ENCODE peak calls at places on chromosomes 2 and 18, in eight cellular contexts. V, B, M, L, O, H, I and P are unnamed samples.

GRCh38 chr2:70084973-70085710 is 2.1 kb upstream of the PCBP1 start:
- DNase-seq in V (no peak), B (no peak), M (no peak), L (no peak), O (peak), H (no peak), I (no peak), P (no peak)

GRCh38 chr18:23648930-23649622 is 13.6 kb downstream of the ANKRD29 start:
- DNase-seq in V (no peak), B (no peak), M (no peak), L (no peak), O (no peak), H (no peak), I (no peak), P (no peak)

GRCh38 chr18:79799619-79800352 is 2.0 kb downstream of the KCNG2 start:
- DNase-seq in V (no peak), B (peak), M (no peak), L (no peak), O (no peak), H (no peak), I (no peak), P (no peak)

GRCh38 chr2:224405841-224406370 is 4.0 kb upstream of the FAM124B start:
- DNase-seq in V (no peak), B (no peak), M (no peak), L (peak), O (no peak), H (no peak), I (no peak), P (no peak)

GRCh38 chr18:48328473-48329205 is 80.5 kb downstream of the ZBTB7C start:
- DNase-seq in V (no peak), B (no peak), M (no peak), L (peak), O (no peak), H (no peak), I (no peak), P (no peak)

GRCh38 chr2:5365871-5366461 is 326.2 kb upstream of the SOX11 start:
- DNase-seq in V (no peak), B (peak), M (no peak), L (peak), O (peak), H (peak), I (peak), P (no peak)

GRCh38 chr2:113390133-113390849 is 47.2 kb upstream of the ZNG1B start:
- DNase-seq in V (peak), B (no peak), M (no peak), L (peak), O (peak), H (peak), I (no peak), P (no peak)

GRCh38 chr2:32745191-32745590 is 117.3 kb downstream of the TTC27 start:
- DNase-seq in V (no peak), B (no peak), M (no peak), L (peak), O (no peak), H (no peak), I (no peak), P (no peak)

GRCh38 chr2:30185175-30185574 is 38.4 kb downstream of the YPEL5 start:
- DNase-seq in V (no peak), B (no peak), M (no peak), L (peak), O (no peak), H (no peak), I (no peak), P (no peak)

GRCh38 chr2:111659361-111660281 is 224.4 kb downstream of the ANAPC1 start:
- DNase-seq in V (peak), B (no peak), M (peak), L (peak), O (no peak), H (no peak), I (peak), P (peak)

GRCh38 chr2:191878576-191879298 is 31.8 kb upstream of the CAVIN2 start:
- DNase-seq in V (no peak), B (no peak), M (no peak), L (peak), O (no peak), H (no peak), I (no peak), P (no peak)

GRCh38 chr18:57837917-57838548 is 34.9 kb upstream of the ATP8B1 start:
- DNase-seq in V (no peak), B (no peak), M (no peak), L (no peak), O (peak), H (no peak), I (no peak), P (no peak)

GRCh38 chr2:172374318-172375240 is 52.8 kb upstream of the ITGA6 start:
- DNase-seq in V (no peak), B (no peak), M (no peak), L (no peak), O (no peak), H (no peak), I (no peak), P (no peak)

GRCh38 chr2:118859157-118859770 is 11.8 kb upstream of the EN1 start:
- DNase-seq in V (no peak), B (no peak), M (peak), L (no peak), O (no peak), H (no peak), I (no peak), P (no peak)

GRCh38 chr2:159046966-159047365 is 78.5 kb downstream of the TANC1 start:
- DNase-seq in V (no peak), B (no peak), M (no peak), L (peak), O (no peak), H (no peak), I (no peak), P (no peak)

GRCh38 chr2:111622859-111623258 is 261.1 kb downstream of the ANAPC1 start:
- DNase-seq in V (no peak), B (no peak), M (no peak), L (peak), O (no peak), H (no peak), I (no peak), P (no peak)

GRCh38 chr18:13374468-13375301 is 156.1 kb downstream of the LDLRAD4 start:
- DNase-seq in V (no peak), B (no peak), M (peak), L (no peak), O (no peak), H (no peak), I (no peak), P (no peak)

GRCh38 chr2:176156959-176157498 is at the start of gene HOXD3:
- DNase-seq in V (no peak), B (no peak), M (no peak), L (peak), O (no peak), H (no peak), I (no peak), P (no peak)

GRCh38 chr2:101341901-101342624 is 33.6 kb upstream of the RNF149 start:
- DNase-seq in V (peak), B (peak), M (no peak), L (peak), O (peak), H (peak), I (peak), P (no peak)

GRCh38 chr18:77858331-77858730 is 608.7 kb downstream of the GALR1 start:
- DNase-seq in V (no peak), B (no peak), M (no peak), L (no peak), O (no peak), H (no peak), I (no peak), P (no peak)

GRCh38 chr18:36186461-36187137 is 698 bp upstream of the MOCOS start:
- DNase-seq in V (peak), B (peak), M (no peak), L (peak), O (peak), H (peak), I (peak), P (no peak)

GRCh38 chr18:4636957-4637356 is 181.8 kb upstream of the DLGAP1 start:
- DNase-seq in V (no peak), B (no peak), M (no peak), L (no peak), O (no peak), H (no peak), I (no peak), P (no peak)

GRCh38 chr2:127578411-127578810 is 42.9 kb downstream of the MYO7B start:
- DNase-seq in V (no peak), B (no peak), M (no peak), L (no peak), O (no peak), H (no peak), I (no peak), P (no peak)

GRCh38 chr2:127413782-127414743 is 4.2 kb upstream of the PROC start:
- DNase-seq in V (no peak), B (no peak), M (peak), L (peak), O (no peak), H (no peak), I (no peak), P (no peak)

GRCh38 chr2:15539999-15540398 is 21.1 kb downstream of the NBAS start:
- DNase-seq in V (no peak), B (no peak), M (no peak), L (no peak), O (no peak), H (no peak), I (no peak), P (no peak)

GRCh38 chr2:46922049-46922448 is 6.4 kb upstream of the MCFD2 start:
- DNase-seq in V (no peak), B (no peak), M (no peak), L (peak), O (no peak), H (no peak), I (no peak), P (no peak)

GRCh38 chr2:101223814-101224231 is 28.9 kb upstream of the CNOT11 start:
- DNase-seq in V (no peak), B (no peak), M (no peak), L (peak), O (peak), H (no peak), I (no peak), P (no peak)

GRCh38 chr2:75666821-75667344 is 20.3 kb downstream of the MRPL19 start:
- DNase-seq in V (no peak), B (no peak), M (no peak), L (no peak), O (no peak), H (no peak), I (no peak), P (no peak)

GRCh38 chr18:10015288-10015701 is 101.5 kb downstream of the VAPA start:
- DNase-seq in V (no peak), B (no peak), M (no peak), L (peak), O (no peak), H (no peak), I (no peak), P (no peak)

GRCh38 chr18:44238911-44239310 is 441.8 kb upstream of the SETBP1 start:
- DNase-seq in V (no peak), B (no peak), M (no peak), L (no peak), O (no peak), H (no peak), I (no peak), P (no peak)

GRCh38 chr2:60355849-60356261 is 197.6 kb downstream of the BCL11A start:
- DNase-seq in V (no peak), B (no peak), M (no peak), L (no peak), O (no peak), H (no peak), I (no peak), P (no peak)

GRCh38 chr2:181742908-181743722 is 62.8 kb upstream of the NEUROD1 start:
- DNase-seq in V (peak), B (no peak), M (no peak), L (peak), O (peak), H (peak), I (no peak), P (no peak)

GRCh38 chr2:20682166-20682565 is 15.2 kb downstream of the GDF7 start:
- DNase-seq in V (no peak), B (no peak), M (no peak), L (peak), O (no peak), H (no peak), I (no peak), P (no peak)

GRCh38 chr2:221501210-221501882 is 70.8 kb downstream of the EPHA4 start:
- DNase-seq in V (no peak), B (no peak), M (no peak), L (peak), O (no peak), H (no peak), I (no peak), P (no peak)
- H3K27ac ChIP-seq in V (no peak), B (no peak), M (no peak), L (peak), O (no peak), H (no peak), I (no peak), P (no peak)

GRCh38 chr2:39437522-39438296 is 624 bp upstream of the MAP4K3 start:
- DNase-seq in V (peak), B (no peak), M (peak), L (peak), O (peak), H (peak), I (peak), P (no peak)

GRCh38 chr2:39435254-39435653 is 1.8 kb downstream of the MAP4K3 start:
- DNase-seq in V (no peak), B (no peak), M (no peak), L (peak), O (no peak), H (no peak), I (no peak), P (no peak)

GRCh38 chr2:39434233-39434897 is 2.7 kb downstream of the MAP4K3 start:
- DNase-seq in V (no peak), B (no peak), M (no peak), L (peak), O (no peak), H (no peak), I (no peak), P (no peak)

GRCh38 chr2:39436592-39437521 is at the start of gene MAP4K3:
- DNase-seq in V (peak), B (peak), M (peak), L (peak), O (peak), H (peak), I (peak), P (peak)

DNA sequence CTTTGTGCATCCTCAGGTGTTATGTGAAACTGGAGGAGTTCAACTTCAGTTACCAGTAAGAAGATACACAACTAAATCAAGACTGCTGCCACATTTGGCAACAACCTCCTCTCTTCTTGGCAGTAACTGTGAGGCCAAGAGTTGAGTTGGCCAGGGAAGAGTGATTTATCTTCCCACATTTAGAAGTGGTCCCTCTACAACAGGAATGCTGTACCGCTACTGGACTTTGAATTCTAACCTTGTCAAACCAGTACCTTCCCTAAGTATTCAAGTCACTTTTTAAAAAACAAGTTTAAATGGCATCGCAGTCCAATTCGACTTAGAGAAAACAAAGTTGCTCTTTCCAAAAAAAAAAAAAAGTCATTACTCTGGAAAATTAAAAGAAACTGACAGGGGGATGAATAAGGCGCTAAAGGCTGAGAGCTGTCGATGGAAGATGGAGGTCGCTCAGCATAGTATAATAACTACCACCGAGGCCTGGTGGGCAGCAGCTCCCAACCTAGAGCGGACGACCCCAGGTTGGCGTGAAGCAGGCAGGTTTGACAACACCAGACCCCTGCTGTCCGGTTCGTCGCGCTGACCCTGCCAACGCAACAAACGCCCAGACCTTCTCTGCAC is 1.0 kb downstream of the MAP4K3 start:
- DNase-seq in V (peak), B (no peak), M (peak), L (peak), O (no peak), H (peak), I (no peak), P (no peak)
- H3K27ac ChIP-seq in V (peak), B (peak), M (peak), L (peak), O (no peak), H (peak), I (peak), P (peak)

GRCh38 chr2:174012347-174013309 is 47.5 kb upstream of the SP3 start:
- DNase-seq in V (peak), B (peak), M (no peak), L (peak), O (peak), H (peak), I (peak), P (no peak)
- H3K27ac ChIP-seq in V (peak), B (peak), M (peak), L (peak), O (no peak), H (peak), I (peak), P (peak)

DNA sequence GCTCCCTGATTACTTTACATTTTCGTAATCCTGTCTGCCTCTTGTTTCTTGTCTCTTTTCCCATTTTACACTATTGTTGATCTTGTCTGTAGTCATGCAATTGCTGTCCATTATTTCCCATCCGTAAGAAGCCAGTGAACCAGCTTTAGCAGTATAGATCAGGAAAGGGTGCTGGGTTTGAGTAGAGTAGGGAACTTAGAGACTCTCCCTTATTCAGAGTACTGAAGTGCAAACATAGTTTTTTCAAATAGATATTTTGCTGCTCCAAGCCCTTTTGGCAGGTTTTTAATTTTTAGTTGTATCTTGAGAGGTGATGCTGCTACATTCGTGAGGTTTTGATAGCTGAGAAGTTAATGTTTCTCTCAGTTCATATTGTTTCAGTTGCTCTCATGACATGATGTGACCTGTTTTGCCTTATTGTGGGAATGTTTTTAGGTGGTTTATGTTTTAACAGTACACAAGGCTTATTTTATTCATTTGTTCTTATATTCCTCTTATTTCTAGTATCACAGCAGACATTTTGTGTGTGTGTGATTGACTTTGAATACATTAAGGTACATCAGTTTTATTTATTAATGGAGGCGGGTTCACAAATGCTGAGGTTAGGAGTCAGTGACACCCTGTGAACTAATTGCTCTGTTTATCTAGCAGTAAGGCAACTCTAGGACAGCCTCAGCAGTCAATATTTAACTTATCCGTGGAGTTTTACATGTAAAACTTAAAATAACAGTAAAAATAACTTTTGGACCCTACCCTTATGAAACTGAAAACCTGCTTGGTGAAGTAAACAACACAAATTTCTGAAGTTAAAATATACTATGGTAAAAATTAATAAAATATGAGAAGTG is 118.4 kb downstream of the ZNF407 start:
- DNase-seq in V (no peak), B (no peak), M (no peak), L (no peak), O (no peak), H (no peak), I (no peak), P (no peak)
- H3K27ac ChIP-seq in V (no peak), B (no peak), M (no peak), L (no peak), O (no peak), H (no peak), I (no peak), P (no peak)

DNA sequence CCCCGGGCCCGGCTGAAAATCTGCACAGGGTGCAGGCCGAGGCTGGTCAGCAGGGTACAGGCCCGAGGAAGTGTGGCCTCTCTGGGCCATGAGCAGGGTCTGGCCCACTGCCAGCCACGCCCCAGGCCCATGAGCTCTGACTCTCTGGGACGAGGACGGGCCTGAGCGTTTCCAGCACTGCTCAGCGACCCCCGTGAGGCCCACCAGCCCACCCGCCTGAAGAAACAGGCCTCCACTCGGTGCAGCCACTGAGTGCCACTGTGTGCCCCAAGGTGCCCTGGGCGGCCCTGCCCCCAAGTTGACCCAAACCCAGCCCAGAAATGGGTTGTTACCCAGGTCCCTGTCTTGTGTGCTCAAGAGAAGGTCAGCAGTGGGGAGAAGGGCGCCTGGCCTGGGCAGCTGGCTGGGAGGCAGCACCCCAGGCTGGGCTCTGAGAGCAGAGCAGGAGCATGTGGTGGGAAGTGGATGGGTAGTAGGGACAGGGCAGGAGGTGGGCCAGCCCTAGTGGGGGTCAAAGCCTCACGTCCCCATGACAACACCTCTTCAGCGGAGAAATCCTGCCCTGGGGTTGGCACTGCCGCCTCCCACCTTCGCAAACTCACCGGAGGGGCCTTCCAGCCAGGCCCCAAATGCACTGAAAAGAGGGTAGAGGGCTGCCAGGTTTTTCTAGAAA is 2.1 kb upstream of the SNED1 start:
- DNase-seq in V (no peak), B (peak), M (peak), L (no peak), O (no peak), H (peak), I (peak), P (no peak)
- H3K27ac ChIP-seq in V (peak), B (peak), M (peak), L (no peak), O (no peak), H (no peak), I (peak), P (peak)